ENCODE peak calls at places on chromosomes 16 and 17, in nine cellular contexts. L is activated B cell treated with CpG ODN at 0.5 μM for 24 hours; P is HepG2; U is H9; A is activated CD8-positive, alpha-beta T cell treated with anti-CD3 and anti-CD28 coated beads for 36 hours; R is body of pancreas; W is bronchial epithelial cell; B is CD8-positive, alpha-beta T cell; S is nephron progenitor cell. Z is an unnamed sample.

GRCh38 chr17:27540300-27541105 is 84.3 kb downstream of the KSR1 start:
- DNase-seq in L (no peak), P (peak), U (no peak), A (no peak), R (peak), W (peak), B (no peak), S (no peak), Z (no peak)

GRCh38 chr17:41907185-41907556 is 11.6 kb downstream of the ACLY start:
- DNase-seq in L (no peak), P (no peak), U (no peak), A (no peak), R (no peak), W (no peak), B (no peak), S (no peak), Z (no peak)

GRCh38 chr17:68015081-68015723 is 18.9 kb upstream of the C17orf58 start:
- DNase-seq in L (no peak), P (no peak), U (no peak), A (no peak), R (no peak), W (no peak), B (no peak), S (no peak), Z (no peak)

GRCh38 chr17:69948406-69948805 is 126.6 kb upstream of the KCNJ16 start:
- DNase-seq in L (no peak), P (no peak), U (no peak), A (no peak), R (no peak), W (no peak), B (no peak), S (no peak), Z (no peak)

GRCh38 chr16:89545831-89546574 is 14.5 kb upstream of the RPL13 start:
- DNase-seq in L (no peak), P (peak), U (no peak), A (no peak), R (no peak), W (no peak), B (no peak), S (no peak), Z (no peak)

GRCh38 chr17:73863761-73864535 is 219.7 kb upstream of the SDK2 start:
- DNase-seq in L (no peak), P (no peak), U (no peak), A (no peak), R (no peak), W (no peak), B (no peak), S (no peak), Z (no peak)

GRCh38 chr16:27985981-27986380 is 77.5 kb downstream of the GSG1L start:
- DNase-seq in L (no peak), P (no peak), U (no peak), A (no peak), R (no peak), W (no peak), B (no peak), S (no peak), Z (no peak)

GRCh38 chr17:81900181-81900820 is 1.7 kb upstream of the NPB start:
- DNase-seq in L (no peak), P (no peak), U (peak), A (no peak), R (no peak), W (peak), B (no peak), S (no peak), Z (no peak)

GRCh38 chr17:28468781-28469180 is 4.7 kb upstream of the SLC13A2 start:
- DNase-seq in L (no peak), P (no peak), U (no peak), A (no peak), R (no peak), W (peak), B (no peak), S (no peak), Z (no peak)

GRCh38 chr17:28643979-28644781 is 778 bp downstream of the BLTP2 start:
- DNase-seq in L (peak), P (peak), U (peak), A (peak), R (peak), W (peak), B (no peak), S (peak), Z (peak)

GRCh38 chr17:50212121-50212843 is 10.9 kb upstream of the COL1A1 start:
- DNase-seq in L (no peak), P (no peak), U (peak), A (no peak), R (no peak), W (no peak), B (no peak), S (no peak), Z (no peak)

GRCh38 chr17:76644995-76645394 is 1.4 kb upstream of the ST6GALNAC1 start:
- DNase-seq in L (no peak), P (no peak), U (no peak), A (no peak), R (peak), W (no peak), B (no peak), S (no peak), Z (no peak)

GRCh38 chr17:13352747-13353415 is 248.8 kb downstream of the HS3ST3A1 start:
- DNase-seq in L (no peak), P (no peak), U (no peak), A (no peak), R (no peak), W (peak), B (no peak), S (no peak), Z (no peak)

GRCh38 chr17:47741109-47741792 is 8.2 kb downstream of the TBX21 start:
- DNase-seq in L (no peak), P (no peak), U (peak), A (peak), R (no peak), W (no peak), B (no peak), S (no peak), Z (no peak)

GRCh38 chr17:77828749-77829539 is 129.6 kb upstream of the TNRC6C start:
- DNase-seq in L (no peak), P (no peak), U (no peak), A (no peak), R (no peak), W (no peak), B (no peak), S (no peak), Z (no peak)

GRCh38 chr17:64679710-64680216 is 17.7 kb upstream of the SMURF2 start:
- DNase-seq in L (no peak), P (peak), U (no peak), A (no peak), R (no peak), W (peak), B (no peak), S (no peak), Z (no peak)

GRCh38 chr17:21061158-21061835 is 18.5 kb upstream of the USP22 start:
- DNase-seq in L (no peak), P (no peak), U (no peak), A (no peak), R (no peak), W (no peak), B (no peak), S (no peak), Z (no peak)

GRCh38 chr16:1019234-1019933 is 37.8 kb downstream of the SOX8 start:
- DNase-seq in L (no peak), P (no peak), U (no peak), A (no peak), R (peak), W (no peak), B (no peak), S (no peak), Z (no peak)

GRCh38 chr17:34571428-34572130 is 7.8 kb upstream of the TMEM132E start:
- DNase-seq in L (no peak), P (no peak), U (no peak), A (no peak), R (no peak), W (no peak), B (no peak), S (no peak), Z (no peak)

GRCh38 chr17:17385502-17385901 is 82.3 kb downstream of the NT5M start:
- DNase-seq in L (no peak), P (no peak), U (no peak), A (no peak), R (no peak), W (no peak), B (no peak), S (no peak), Z (no peak)

GRCh38 chr16:12191102-12191501 is 214.6 kb downstream of the SNX29 start:
- DNase-seq in L (no peak), P (no peak), U (no peak), A (no peak), R (no peak), W (no peak), B (no peak), S (peak), Z (no peak)

GRCh38 chr16:8632675-8633182 is 11.2 kb downstream of the METTL22 start:
- DNase-seq in L (no peak), P (no peak), U (no peak), A (no peak), R (no peak), W (no peak), B (no peak), S (no peak), Z (no peak)

GRCh38 chr17:66123163-66123562 is 68.8 kb downstream of the CEP112 start:
- DNase-seq in L (no peak), P (no peak), U (peak), A (no peak), R (no peak), W (peak), B (no peak), S (no peak), Z (no peak)

GRCh38 chr16:25035494-25036405 is 20.6 kb upstream of the ARHGAP17 start:
- DNase-seq in L (no peak), P (no peak), U (no peak), A (no peak), R (no peak), W (no peak), B (no peak), S (no peak), Z (no peak)

GRCh38 chr17:70955441-70955840 is 786.1 kb downstream of the KCNJ2 start:
- DNase-seq in L (no peak), P (no peak), U (no peak), A (no peak), R (no peak), W (no peak), B (no peak), S (no peak), Z (no peak)

GRCh38 chr17:6701719-6702118 is 11.4 kb downstream of the SLC13A5 start:
- DNase-seq in L (peak), P (peak), U (peak), A (peak), R (no peak), W (no peak), B (peak), S (peak), Z (peak)

GRCh38 chr16:66924527-66925321 is 611 bp downstream of the RRAD start:
- DNase-seq in L (no peak), P (no peak), U (peak), A (peak), R (no peak), W (no peak), B (peak), S (peak), Z (peak)

GRCh38 chr17:50153650-50154575 is 3.4 kb upstream of the PPP1R9B start:
- DNase-seq in L (no peak), P (no peak), U (no peak), A (no peak), R (no peak), W (peak), B (no peak), S (no peak), Z (no peak)

GRCh38 chr17:17702821-17703607 is 21.8 kb downstream of the RAI1 start:
- DNase-seq in L (no peak), P (peak), U (peak), A (no peak), R (no peak), W (no peak), B (no peak), S (peak), Z (peak)

GRCh38 chr17:46044286-46044928 is 45.4 kb downstream of the STH start:
- DNase-seq in L (no peak), P (peak), U (peak), A (peak), R (peak), W (peak), B (peak), S (peak), Z (peak)

GRCh38 chr16:72094266-72094610 is 591 bp downstream of the DHX38 start:
- DNase-seq in L (no peak), P (no peak), U (no peak), A (peak), R (no peak), W (peak), B (no peak), S (no peak), Z (no peak)

GRCh38 chr16:72098936-72099335 is 5.3 kb downstream of the DHX38 start:
- DNase-seq in L (no peak), P (no peak), U (peak), A (no peak), R (no peak), W (peak), B (no peak), S (peak), Z (peak)

GRCh38 chr16:72104905-72105304 is 11.3 kb downstream of the DHX38 start:
- DNase-seq in L (no peak), P (no peak), U (no peak), A (no peak), R (no peak), W (no peak), B (no peak), S (no peak), Z (no peak)

GRCh38 chr16:72101195-72101594 is 7.5 kb downstream of the DHX38 start:
- DNase-seq in L (no peak), P (no peak), U (no peak), A (no peak), R (peak), W (no peak), B (no peak), S (no peak), Z (no peak)

DNA sequence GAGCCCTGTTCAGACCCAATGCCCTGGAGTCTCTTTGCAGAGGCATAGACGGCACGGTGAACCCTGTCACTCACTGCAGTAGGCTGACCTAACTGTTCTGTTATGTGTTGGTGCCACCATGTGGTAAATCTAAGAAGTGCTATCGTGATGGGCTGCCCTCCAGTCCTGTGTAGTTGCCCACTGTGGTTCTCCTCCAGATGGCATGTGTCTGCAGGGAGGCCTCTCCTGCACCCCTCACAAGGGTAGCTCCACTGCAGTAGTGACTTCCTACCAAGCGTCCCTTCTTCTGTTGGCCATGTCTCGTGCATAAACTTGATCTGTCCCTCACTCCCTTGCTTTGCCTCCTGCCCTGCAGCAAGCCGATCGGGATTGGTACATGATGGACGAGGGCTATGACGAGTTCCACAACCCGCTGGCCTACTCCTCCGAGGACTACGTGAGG is 5.8 kb downstream of the DHX38 start:
- DNase-seq in L (no peak), P (peak), U (peak), A (peak), R (peak), W (peak), B (peak), S (peak), Z (peak)
- TF ChIP-seq CTCF in L (no peak), P (peak), U (peak), A (peak), R (peak), W (peak), B (no peak), S (peak), Z (peak)

GRCh38 chr16:56792960-56793359 is 63.0 kb downstream of the NUP93 start:
- DNase-seq in L (no peak), P (no peak), U (no peak), A (no peak), R (no peak), W (no peak), B (no peak), S (no peak), Z (no peak)

GRCh38 chr16:56797861-56798260 is 67.1 kb upstream of the SLC12A3 start:
- DNase-seq in L (no peak), P (no peak), U (no peak), A (no peak), R (no peak), W (no peak), B (no peak), S (no peak), Z (no peak)

GRCh38 chr16:56789360-56789759 is 59.4 kb downstream of the NUP93 start:
- DNase-seq in L (no peak), P (peak), U (no peak), A (peak), R (peak), W (peak), B (no peak), S (no peak), Z (no peak)

GRCh38 chr16:56795011-56795410 is 65.1 kb downstream of the NUP93 start:
- DNase-seq in L (no peak), P (no peak), U (no peak), A (no peak), R (no peak), W (no peak), B (no peak), S (no peak), Z (no peak)

DNA sequence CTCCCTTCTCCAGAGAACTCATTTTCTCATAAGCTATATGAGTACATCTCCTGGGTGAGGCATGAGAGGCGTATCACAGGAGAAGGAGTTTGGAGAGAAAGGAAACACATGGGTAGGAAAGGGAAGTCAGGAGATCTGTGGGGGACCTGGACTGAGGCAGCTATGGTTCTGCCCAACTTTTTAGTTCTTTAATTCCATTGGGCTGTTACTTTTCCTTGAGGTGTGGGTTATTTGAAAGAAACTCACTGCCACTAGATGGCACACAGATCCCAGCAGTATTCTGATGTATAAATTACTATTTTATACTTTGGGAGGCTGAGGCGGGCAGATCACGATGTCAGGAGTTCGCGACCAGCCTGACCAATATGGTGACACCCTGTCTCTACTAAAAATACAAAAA is 63.6 kb downstream of the NUP93 start:
- DNase-seq in L (no peak), P (peak), U (no peak), A (peak), R (no peak), W (peak), B (no peak), S (no peak), Z (peak)
- TF ChIP-seq CTCF in L (no peak), P (peak), U (peak), A (no peak), R (no peak), W (peak), B (no peak), S (peak), Z (no peak)

DNA sequence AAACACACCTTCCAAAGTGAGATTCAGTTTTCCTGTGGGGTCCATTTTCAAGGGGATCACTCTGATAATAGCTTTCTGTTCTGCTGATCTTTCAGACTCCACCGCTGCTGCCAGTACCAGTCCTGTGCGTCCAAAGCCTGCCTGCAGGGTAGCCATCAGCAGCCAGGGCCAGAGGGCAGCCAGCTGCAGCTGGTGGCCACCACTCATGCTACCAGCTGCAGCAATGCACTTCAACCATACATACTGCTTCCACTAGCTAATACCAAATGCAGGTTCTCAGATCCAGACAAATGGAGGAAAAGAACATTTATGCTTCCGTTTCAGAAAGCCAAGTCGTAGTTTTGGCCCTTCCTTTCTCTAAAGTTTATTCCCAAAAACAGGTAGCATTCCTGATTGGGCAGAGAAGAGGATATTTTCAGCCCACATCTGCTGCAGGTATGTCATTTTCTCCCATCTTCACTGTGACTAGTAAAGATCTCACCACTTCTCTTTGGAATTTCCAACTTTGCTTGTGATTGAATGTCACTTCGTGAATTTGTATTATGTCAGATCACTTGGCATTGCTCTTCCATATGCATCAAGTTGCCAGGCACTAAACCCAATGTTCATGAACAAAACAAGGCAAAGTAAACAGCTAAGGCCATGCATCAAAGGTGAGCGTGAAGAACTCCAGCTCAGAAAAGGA is 1.8 kb downstream of the RNF43 start:
- DNase-seq in L (no peak), P (peak), U (peak), A (no peak), R (peak), W (peak), B (no peak), S (peak), Z (peak)
- TF ChIP-seq CTCF in L (no peak), P (peak), U (no peak), A (no peak), R (no peak), W (peak), B (no peak), S (no peak), Z (no peak)

DNA sequence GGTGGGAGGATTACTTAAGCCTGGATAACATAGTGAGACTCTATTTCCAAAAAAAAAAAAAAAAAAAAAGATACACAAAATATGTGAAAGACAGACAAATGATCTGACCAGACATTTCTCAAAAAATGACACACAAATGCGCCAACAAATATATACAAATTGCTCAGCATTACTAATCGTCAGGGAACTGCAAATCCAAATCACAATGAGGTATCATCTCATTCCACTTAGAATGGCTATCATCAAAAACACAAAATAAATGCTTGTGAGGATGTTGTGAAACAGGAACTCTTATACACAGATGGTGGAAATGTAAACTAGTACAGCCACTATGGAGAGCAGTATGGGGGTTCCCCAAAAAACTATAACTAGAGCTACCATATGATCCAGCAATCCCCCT is 62.4 kb downstream of the STX8 start:
- DNase-seq in L (no peak), P (no peak), U (no peak), A (no peak), R (no peak), W (peak), B (no peak), S (no peak), Z (no peak)
- TF ChIP-seq CTCF in L (no peak), P (no peak), U (no peak), A (no peak), R (no peak), W (no peak), B (no peak), S (no peak), Z (no peak)

GRCh38 chr16:87305505-87306391 is 11.4 kb downstream of the C16orf95 start:
- DNase-seq in L (no peak), P (no peak), U (peak), A (no peak), R (no peak), W (no peak), B (no peak), S (no peak), Z (no peak)
- TF ChIP-seq CTCF in L (no peak), P (no peak), U (peak), A (no peak), R (no peak), W (no peak), B (no peak), S (no peak), Z (no peak)

GRCh38 chr17:44115585-44116415 is 7.6 kb downstream of the HDAC5 start:
- DNase-seq in L (no peak), P (no peak), U (no peak), A (peak), R (no peak), W (no peak), B (no peak), S (peak), Z (peak)
- TF ChIP-seq CTCF in L (no peak), P (peak), U (peak), A (peak), R (no peak), W (peak), B (peak), S (peak), Z (peak)

GRCh38 chr17:2412561-2413021 is 11.7 kb upstream of the MNT start:
- DNase-seq in L (no peak), P (no peak), U (peak), A (no peak), R (peak), W (no peak), B (no peak), S (no peak), Z (peak)
- TF ChIP-seq CTCF in L (no peak), P (peak), U (peak), A (no peak), R (no peak), W (peak), B (no peak), S (no peak), Z (no peak)